ENCODE peak calls at places on chromosomes 11 and 22, in six cellular contexts. A is HL-60; S is tibial nerve; C is CD4-positive, alpha-beta memory T cell; Q is pancreas; P is cardiac muscle cell. W is an unnamed sample.

GRCh38 chr11:69817265-69818236 is 1.7 kb downstream of the FGF3 start:
- DNase-seq in A (no peak), S (no peak), C (no peak), Q (peak; percentile 72), P (peak; percentile 14), W (no peak)

GRCh38 chr11:70209391-70209912 is 6.4 kb downstream of the FADD start:
- DNase-seq in A (no peak), S (no peak), C (no peak), Q (no peak), P (no peak), W (no peak)

GRCh38 chr11:117823294-117823940 is 1.1 kb downstream of the FXYD2 start:
- DNase-seq in A (no peak), S (no peak), C (peak; percentile 44), Q (peak; percentile 62), P (peak; percentile 29), W (peak; percentile 54)

GRCh38 chr11:116832350-116833290 is 2.9 kb downstream of the APOC3 start:
- DNase-seq in A (no peak), S (no peak), C (no peak), Q (no peak), P (no peak), W (no peak)

GRCh38 chr11:105401269-105401809 is 208.5 kb upstream of the GRIA4 start:
- DNase-seq in A (no peak), S (no peak), C (no peak), Q (no peak), P (no peak), W (no peak)

GRCh38 chr11:5938603-5938965 is 3.5 kb upstream of the OR56A3 start:
- DNase-seq in A (no peak), S (no peak), C (no peak), Q (no peak), P (no peak), W (no peak)

GRCh38 chr22:36194971-36195370 is 6.6 kb downstream of the APOL4 start:
- DNase-seq in A (peak; percentile 27), S (no peak), C (peak; percentile 29), Q (no peak), P (peak; percentile 84), W (no peak)

GRCh38 chr22:50000587-50001387 is 11.8 kb downstream of the IL17REL start:
- DNase-seq in A (no peak), S (no peak), C (no peak), Q (peak; percentile 70), P (no peak), W (no peak)

GRCh38 chr11:132448334-132448995 is 1078.0 kb downstream of the NTM start:
- DNase-seq in A (no peak), S (no peak), C (no peak), Q (no peak), P (no peak), W (no peak)

GRCh38 chr22:50641696-50642607 is 14.0 kb upstream of the ARSA start:
- DNase-seq in A (no peak), S (no peak), C (no peak), Q (no peak), P (peak; percentile 75), W (no peak)

GRCh38 chr11:43789700-43790443 is 90.8 kb upstream of the ALKBH3 start:
- DNase-seq in A (no peak), S (no peak), C (no peak), Q (no peak), P (peak; percentile 52), W (no peak)

GRCh38 chr22:16970446-16970845 is 37.6 kb downstream of the GAB4 start:
- DNase-seq in A (no peak), S (no peak), C (no peak), Q (no peak), P (no peak), W (no peak)

GRCh38 chr11:69637956-69638871 is 2.7 kb upstream of the CCND1 start:
- DNase-seq in A (no peak), S (no peak), C (no peak), Q (peak; percentile 66), P (peak; percentile 73), W (no peak)

GRCh38 chr11:111694851-111695250 is 71.3 kb downstream of the PPP2R1B start:
- DNase-seq in A (no peak), S (no peak), C (no peak), Q (no peak), P (peak; percentile 85), W (no peak)

GRCh38 chr11:64844330-64845124 is at the start of gene CDC42BPG:
- DNase-seq in A (no peak), S (no peak), C (peak; percentile 71), Q (peak; percentile 95), P (peak; percentile 70), W (peak; percentile 72)

GRCh38 chr11:59756845-59757244 is 1.7 kb downstream of the STX3 start:
- DNase-seq in A (peak; percentile 37), S (no peak), C (no peak), Q (no peak), P (no peak), W (no peak)
- H3K4me3 ChIP-seq in A (peak overlapping the region; percentile 94), S (no peak overlapping the region), C (no peak overlapping the region), Q (peak overlapping the region; percentile 94), P (no peak overlapping the region), W (no peak overlapping the region)

DNA sequence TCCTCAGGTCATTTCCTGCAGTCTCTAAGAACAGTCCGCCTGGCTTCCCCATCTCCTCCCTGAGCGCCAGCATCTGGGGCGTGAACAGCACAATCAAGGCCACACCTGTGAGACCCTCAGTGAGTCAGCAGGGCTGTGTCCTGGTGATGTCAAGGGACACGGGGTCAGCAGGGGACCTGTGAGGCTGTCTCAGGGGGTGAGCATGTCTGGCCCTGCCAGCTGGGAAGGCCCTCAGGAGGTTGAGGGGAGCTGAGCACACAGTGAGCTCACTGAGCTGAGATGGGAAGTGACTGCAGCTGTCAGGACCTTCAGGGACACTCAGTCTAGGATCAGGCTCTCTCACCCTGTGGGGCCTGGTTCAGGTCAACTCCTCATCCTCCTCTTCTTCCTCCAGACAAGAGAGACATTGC is 46.6 kb upstream of the VPREB1 start:
- DNase-seq in A (no peak), S (no peak), C (no peak), Q (peak; percentile 21), P (no peak), W (no peak)
- H3K27ac ChIP-seq in A (no peak overlapping the region), S (no peak overlapping the region), C (no peak overlapping the region), Q (no peak overlapping the region), P (no peak overlapping the region), W (no peak overlapping the region)

GRCh38 chr11:27718346-27718852 is 18.1 kb upstream of the BDNF start:
- DNase-seq in A (no peak), S (no peak), C (no peak), Q (no peak), P (peak; percentile 94), W (no peak)

GRCh38 chr11:27718853-27719574 is 18.8 kb upstream of the BDNF start:
- DNase-seq in A (no peak), S (no peak), C (no peak), Q (peak; percentile 78), P (peak; percentile 63), W (no peak)

GRCh38 chr11:27716850-27717249 is 16.6 kb upstream of the BDNF start:
- DNase-seq in A (no peak), S (no peak), C (no peak), Q (no peak), P (peak; percentile 62), W (no peak)

GRCh38 chr11:27717377-27717776 is 17.1 kb upstream of the BDNF start:
- DNase-seq in A (no peak), S (no peak), C (no peak), Q (no peak), P (peak; percentile 47), W (no peak)

GRCh38 chr11:27717801-27718229 is 17.6 kb upstream of the BDNF start:
- DNase-seq in A (no peak), S (no peak), C (no peak), Q (no peak), P (peak; percentile 36), W (no peak)
- H3K4me3 ChIP-seq in A (no peak overlapping the region), S (no peak overlapping the region), C (no peak overlapping the region), Q (peak overlapping the region; percentile 35), P (peak overlapping the region; percentile 37), W (no peak overlapping the region)

GRCh38 chr11:13349046-13349445 is 71.5 kb downstream of the BMAL1 start:
- DNase-seq in A (no peak), S (no peak), C (no peak), Q (no peak), P (no peak), W (no peak)

GRCh38 chr11:13349581-13349980 is 72.0 kb downstream of the BMAL1 start:
- DNase-seq in A (no peak), S (no peak), C (no peak), Q (no peak), P (no peak), W (no peak)

GRCh38 chr11:13346470-13346869 is 68.9 kb downstream of the BMAL1 start:
- DNase-seq in A (no peak), S (no peak), C (no peak), Q (no peak), P (no peak), W (no peak)

GRCh38 chr11:13347901-13348300 is 70.3 kb downstream of the BMAL1 start:
- DNase-seq in A (no peak), S (no peak), C (no peak), Q (no peak), P (no peak), W (no peak)

GRCh38 chr11:13348305-13348704 is 70.7 kb downstream of the BMAL1 start:
- DNase-seq in A (no peak), S (no peak), C (no peak), Q (no peak), P (no peak), W (no peak)
- H3K27ac ChIP-seq in A (no peak overlapping the region), S (no peak overlapping the region), C (no peak overlapping the region), Q (no peak overlapping the region), P (no peak overlapping the region), W (no peak overlapping the region)

GRCh38 chr22:46010951-46011626 is 34.1 kb upstream of the WNT7B start:
- DNase-seq in A (no peak), S (no peak), C (no peak), Q (peak; percentile 79), P (no peak), W (no peak)

GRCh38 chr22:46012182-46012880 is 35.4 kb upstream of the WNT7B start:
- DNase-seq in A (no peak), S (no peak), C (no peak), Q (peak; percentile 83), P (no peak), W (no peak)

GRCh38 chr22:46013460-46014416 is 36.8 kb upstream of the WNT7B start:
- DNase-seq in A (peak; percentile 82), S (peak; percentile 80), C (peak; percentile 68), Q (peak; percentile 98), P (peak; percentile 98), W (peak; percentile 90)

GRCh38 chr22:46011627-46012181 is 34.7 kb upstream of the WNT7B start:
- DNase-seq in A (no peak), S (no peak), C (no peak), Q (peak; percentile 82), P (no peak), W (no peak)

DNA sequence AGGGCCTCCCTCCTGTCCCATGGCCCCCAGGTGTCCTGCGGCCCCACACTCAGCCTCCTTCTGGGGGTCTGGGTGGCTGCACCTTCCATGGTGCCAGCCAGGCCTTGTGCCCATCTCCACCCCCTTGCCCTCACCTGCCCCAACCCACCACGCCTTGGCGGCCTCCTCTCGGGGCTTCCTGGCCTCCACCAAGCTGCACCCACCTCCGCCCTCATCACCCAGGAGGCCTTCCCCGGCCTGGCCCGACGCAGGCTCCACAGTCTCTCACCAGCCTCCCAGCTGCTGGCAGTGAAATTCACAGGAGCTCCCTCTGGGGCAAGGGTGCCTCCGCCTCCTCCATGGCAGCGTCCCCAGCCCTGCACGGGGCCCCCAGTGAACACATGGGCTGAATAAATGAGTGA is 35.9 kb upstream of the WNT7B start:
- DNase-seq in A (no peak), S (no peak), C (no peak), Q (peak; percentile 85), P (no peak), W (no peak)
- H3K4me3 ChIP-seq in A (no peak overlapping the region), S (peak overlapping the region; percentile 63), C (no peak overlapping the region), Q (peak overlapping the region; percentile 57), P (no peak overlapping the region), W (peak overlapping the region; percentile 77)

GRCh38 chr11:129530154-129530895 is 154.7 kb downstream of the BARX2 start:
- DNase-seq in A (no peak), S (no peak), C (no peak), Q (no peak), P (no peak), W (no peak)
- H3K27ac ChIP-seq in A (no peak overlapping the region), S (no peak overlapping the region), C (no peak overlapping the region), Q (no peak overlapping the region), P (no peak overlapping the region), W (no peak overlapping the region)